ENCODE peak calls at places on chromosomes 5 and 9, in five cellular contexts. One of them, this sample, is unnamed.

GRCh38 chr9:82894961-82895902 is 167.7 kb downstream of the RASEF start:
- DNase-seq in transverse colon: peak; percentile 22
- DNase-seq in AG09319: no peak
- DNase-seq in CD8-positive, alpha-beta T cell: no peak
- DNase-seq in neural crest cell: no peak
- DNase-seq in this sample: no peak

GRCh38 chr5:171588790-171589189 is 169.3 kb downstream of the FGF18 start:
- DNase-seq in transverse colon: no peak
- DNase-seq in AG09319: no peak
- DNase-seq in CD8-positive, alpha-beta T cell: no peak
- DNase-seq in neural crest cell: no peak
- DNase-seq in this sample: no peak

GRCh38 chr9:112286906-112287305 is 46.5 kb downstream of the PTBP3 start:
- DNase-seq in transverse colon: no peak
- DNase-seq in AG09319: no peak
- DNase-seq in CD8-positive, alpha-beta T cell: no peak
- DNase-seq in neural crest cell: no peak
- DNase-seq in this sample: no peak

GRCh38 chr5:155794801-155795200 is 532.2 kb upstream of the SGCD start:
- DNase-seq in transverse colon: no peak
- DNase-seq in AG09319: no peak
- DNase-seq in CD8-positive, alpha-beta T cell: no peak
- DNase-seq in neural crest cell: no peak
- DNase-seq in this sample: no peak

GRCh38 chr9:36327903-36328302 is 69.7 kb upstream of the GNE start:
- DNase-seq in transverse colon: no peak
- DNase-seq in AG09319: no peak
- DNase-seq in CD8-positive, alpha-beta T cell: no peak
- DNase-seq in neural crest cell: no peak
- DNase-seq in this sample: no peak

GRCh38 chr5:103428411-103428871 is 134.1 kb downstream of the NUDT12 start:
- DNase-seq in transverse colon: no peak
- DNase-seq in AG09319: no peak
- DNase-seq in CD8-positive, alpha-beta T cell: no peak
- DNase-seq in neural crest cell: no peak
- DNase-seq in this sample: no peak

GRCh38 chr9:135910757-135911156 is 3.4 kb upstream of the CAMSAP1 start:
- DNase-seq in transverse colon: no peak
- DNase-seq in AG09319: no peak
- DNase-seq in CD8-positive, alpha-beta T cell: no peak
- DNase-seq in neural crest cell: no peak
- DNase-seq in this sample: no peak

GRCh38 chr9:116027096-116027495 is 126.5 kb upstream of the PAPPA start:
- DNase-seq in transverse colon: no peak
- DNase-seq in AG09319: no peak
- DNase-seq in CD8-positive, alpha-beta T cell: no peak
- DNase-seq in neural crest cell: no peak
- DNase-seq in this sample: no peak

GRCh38 chr9:72029986-72030385 is 30.4 kb downstream of the C9orf57 start:
- DNase-seq in transverse colon: no peak
- DNase-seq in AG09319: no peak
- DNase-seq in CD8-positive, alpha-beta T cell: no peak
- DNase-seq in neural crest cell: no peak
- DNase-seq in this sample: no peak

GRCh38 chr9:123622696-123623095 is 266.7 kb downstream of the CRB2 start:
- DNase-seq in transverse colon: no peak
- DNase-seq in AG09319: no peak
- DNase-seq in CD8-positive, alpha-beta T cell: no peak
- DNase-seq in neural crest cell: no peak
- DNase-seq in this sample: no peak

GRCh38 chr5:151253604-151253948 is 591 bp downstream of the GM2A start:
- DNase-seq in transverse colon: no peak
- DNase-seq in AG09319: no peak
- DNase-seq in CD8-positive, alpha-beta T cell: no peak
- DNase-seq in neural crest cell: no peak
- DNase-seq in this sample: no peak

GRCh38 chr5:144331361-144331760 is 160.7 kb downstream of the KCTD16 start:
- DNase-seq in transverse colon: no peak
- DNase-seq in AG09319: no peak
- DNase-seq in CD8-positive, alpha-beta T cell: no peak
- DNase-seq in neural crest cell: no peak
- DNase-seq in this sample: no peak

GRCh38 chr5:140223567-140223966 is 48.6 kb downstream of the CYSTM1 start:
- DNase-seq in transverse colon: no peak
- DNase-seq in AG09319: no peak
- DNase-seq in CD8-positive, alpha-beta T cell: no peak
- DNase-seq in neural crest cell: no peak
- DNase-seq in this sample: no peak

GRCh38 chr9:94084314-94084713 is at the start of gene PTPDC1:
- DNase-seq in transverse colon: no peak
- DNase-seq in AG09319: peak; percentile 73
- DNase-seq in CD8-positive, alpha-beta T cell: no peak
- DNase-seq in neural crest cell: peak; percentile 39
- DNase-seq in this sample: no peak

GRCh38 chr5:59107692-59108091 is 524.8 kb downstream of the RAB3C start:
- DNase-seq in transverse colon: no peak
- DNase-seq in AG09319: no peak
- DNase-seq in CD8-positive, alpha-beta T cell: no peak
- DNase-seq in neural crest cell: no peak
- DNase-seq in this sample: no peak

GRCh38 chr9:131697097-131697496 is 42.8 kb downstream of the RAPGEF1 start:
- DNase-seq in transverse colon: no peak
- DNase-seq in AG09319: no peak
- DNase-seq in CD8-positive, alpha-beta T cell: no peak
- DNase-seq in neural crest cell: no peak
- DNase-seq in this sample: no peak

GRCh38 chr5:115857621-115858349 is 16.1 kb downstream of the AP3S1 start:
- DNase-seq in transverse colon: no peak
- DNase-seq in AG09319: peak; percentile 20
- DNase-seq in CD8-positive, alpha-beta T cell: no peak
- DNase-seq in neural crest cell: no peak
- DNase-seq in this sample: no peak

GRCh38 chr5:96332535-96333396 is 100.3 kb downstream of the PCSK1 start:
- DNase-seq in transverse colon: no peak
- DNase-seq in AG09319: no peak
- DNase-seq in CD8-positive, alpha-beta T cell: no peak
- DNase-seq in neural crest cell: no peak
- DNase-seq in this sample: no peak

GRCh38 chr5:180105827-180106312 is 34.3 kb upstream of the RNF130 start:
- DNase-seq in transverse colon: no peak
- DNase-seq in AG09319: no peak
- DNase-seq in CD8-positive, alpha-beta T cell: no peak
- DNase-seq in neural crest cell: no peak
- DNase-seq in this sample: no peak

GRCh38 chr5:180103487-180103886 is 31.9 kb upstream of the RNF130 start:
- DNase-seq in transverse colon: no peak
- DNase-seq in AG09319: no peak
- DNase-seq in CD8-positive, alpha-beta T cell: no peak
- DNase-seq in neural crest cell: no peak
- DNase-seq in this sample: no peak

GRCh38 chr5:180109920-180110319 is 38.4 kb upstream of the RNF130 start:
- DNase-seq in transverse colon: no peak
- DNase-seq in AG09319: no peak
- DNase-seq in CD8-positive, alpha-beta T cell: no peak
- DNase-seq in neural crest cell: no peak
- DNase-seq in this sample: no peak

GRCh38 chr5:180104131-180104530 is 32.6 kb upstream of the RNF130 start:
- DNase-seq in transverse colon: no peak
- DNase-seq in AG09319: no peak
- DNase-seq in CD8-positive, alpha-beta T cell: no peak
- DNase-seq in neural crest cell: no peak
- DNase-seq in this sample: no peak

DNA sequence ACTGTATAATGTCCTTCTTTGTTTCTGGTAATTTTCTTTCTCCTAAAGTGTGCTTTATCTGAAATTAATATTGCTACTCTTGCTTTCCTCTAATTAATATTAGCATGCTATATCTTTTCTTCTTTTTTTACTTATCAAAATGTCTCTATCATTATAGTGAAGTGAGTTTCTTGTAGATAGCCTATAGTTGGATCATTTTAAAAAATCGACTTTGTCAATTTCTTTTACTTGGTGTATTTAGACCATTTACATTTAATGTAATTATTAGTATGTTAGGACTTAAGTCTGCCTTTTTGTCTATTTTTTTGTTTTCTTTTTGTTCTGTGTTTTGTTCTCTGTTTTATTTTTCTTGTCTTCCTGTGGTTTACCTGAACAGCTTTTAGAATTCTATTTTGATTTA is 35.4 kb upstream of the RNF130 start:
- DNase-seq in transverse colon: no peak
- DNase-seq in AG09319: no peak
- DNase-seq in CD8-positive, alpha-beta T cell: no peak
- DNase-seq in neural crest cell: no peak
- DNase-seq in this sample: no peak
- TF ChIP-seq CTCF in transverse colon: no peak
- TF ChIP-seq CTCF in AG09319: no peak
- TF ChIP-seq CTCF in CD8-positive, alpha-beta T cell: no peak
- TF ChIP-seq CTCF in neural crest cell: no peak
- TF ChIP-seq CTCF in this sample: no peak

GRCh38 chr9:125418404-125418803 is 156.8 kb downstream of the GAPVD1 start:
- DNase-seq in transverse colon: no peak
- DNase-seq in AG09319: no peak
- DNase-seq in CD8-positive, alpha-beta T cell: no peak
- DNase-seq in neural crest cell: no peak
- DNase-seq in this sample: no peak

GRCh38 chr9:125416517-125416916 is 154.9 kb downstream of the GAPVD1 start:
- DNase-seq in transverse colon: no peak
- DNase-seq in AG09319: no peak
- DNase-seq in CD8-positive, alpha-beta T cell: no peak
- DNase-seq in neural crest cell: no peak
- DNase-seq in this sample: no peak

GRCh38 chr9:125412166-125412565 is 150.5 kb downstream of the GAPVD1 start:
- DNase-seq in transverse colon: no peak
- DNase-seq in AG09319: no peak
- DNase-seq in CD8-positive, alpha-beta T cell: no peak
- DNase-seq in neural crest cell: no peak
- DNase-seq in this sample: no peak

GRCh38 chr9:125413579-125413978 is 152.0 kb downstream of the GAPVD1 start:
- DNase-seq in transverse colon: no peak
- DNase-seq in AG09319: no peak
- DNase-seq in CD8-positive, alpha-beta T cell: no peak
- DNase-seq in neural crest cell: no peak
- DNase-seq in this sample: no peak

GRCh38 chr9:125415583-125416443 is 154.2 kb downstream of the GAPVD1 start:
- DNase-seq in transverse colon: no peak
- DNase-seq in AG09319: no peak
- DNase-seq in CD8-positive, alpha-beta T cell: no peak
- DNase-seq in neural crest cell: no peak
- DNase-seq in this sample: no peak
- TF ChIP-seq CTCF in transverse colon: no peak
- TF ChIP-seq CTCF in AG09319: no peak
- TF ChIP-seq CTCF in CD8-positive, alpha-beta T cell: no peak
- TF ChIP-seq CTCF in neural crest cell: no peak
- TF ChIP-seq CTCF in this sample: no peak

GRCh38 chr9:14096182-14096922 is 217.6 kb downstream of the NFIB start:
- DNase-seq in transverse colon: no peak
- DNase-seq in AG09319: peak; percentile 38
- DNase-seq in CD8-positive, alpha-beta T cell: no peak
- DNase-seq in neural crest cell: no peak
- DNase-seq in this sample: no peak
- TF ChIP-seq CTCF in transverse colon: no peak
- TF ChIP-seq CTCF in AG09319: no peak
- TF ChIP-seq CTCF in CD8-positive, alpha-beta T cell: no peak
- TF ChIP-seq CTCF in neural crest cell: no peak
- TF ChIP-seq CTCF in this sample: no peak

DNA sequence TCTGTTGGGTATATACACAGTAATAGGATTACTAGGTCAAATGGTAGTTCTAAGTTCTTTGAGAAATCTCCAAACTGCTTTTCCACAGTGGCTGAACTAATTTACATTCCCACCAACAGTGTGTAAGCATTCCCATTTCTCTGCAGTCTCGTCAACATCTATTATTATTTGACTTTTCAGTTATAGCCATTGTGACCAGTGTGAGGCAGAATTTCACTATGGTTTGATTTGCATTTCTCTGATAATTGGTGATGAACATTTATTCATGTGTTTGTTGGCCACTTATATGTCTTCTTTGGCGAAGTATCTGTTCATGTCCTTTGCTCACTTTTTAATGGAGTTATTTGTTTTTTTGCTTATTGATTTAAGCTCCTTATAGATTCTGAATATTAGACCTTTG is 596.2 kb upstream of the DAB2 start:
- DNase-seq in transverse colon: no peak
- DNase-seq in AG09319: no peak
- DNase-seq in CD8-positive, alpha-beta T cell: no peak
- DNase-seq in neural crest cell: no peak
- DNase-seq in this sample: no peak
- TF ChIP-seq CTCF in transverse colon: peak; percentile 17
- TF ChIP-seq CTCF in AG09319: no peak
- TF ChIP-seq CTCF in CD8-positive, alpha-beta T cell: no peak
- TF ChIP-seq CTCF in neural crest cell: no peak
- TF ChIP-seq CTCF in this sample: no peak

DNA sequence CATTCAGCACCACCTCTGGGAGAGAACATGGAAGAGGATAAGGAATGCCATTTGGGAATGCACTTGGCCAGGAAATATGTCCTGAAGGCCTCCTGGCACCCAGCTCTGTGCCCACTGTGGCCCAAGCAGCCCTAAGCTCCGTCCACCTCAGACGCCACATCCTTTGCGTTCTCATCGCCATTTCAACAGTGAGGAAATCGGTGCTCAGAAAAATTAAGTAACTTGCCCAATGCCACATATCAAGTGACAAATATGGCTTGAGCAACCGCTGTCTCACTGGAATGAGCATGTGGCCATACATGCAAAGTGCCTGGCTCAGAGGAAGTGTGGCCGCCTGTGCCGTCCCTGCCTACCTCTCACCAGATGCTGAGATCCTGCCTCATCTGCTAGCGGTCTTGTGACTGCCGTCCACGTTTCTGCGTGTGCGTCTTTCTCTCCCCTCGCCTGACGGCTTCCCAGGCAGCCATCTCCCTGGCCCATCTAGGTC is 984 bp upstream of the DOK3 start:
- DNase-seq in transverse colon: peak; percentile 51
- DNase-seq in AG09319: no peak
- DNase-seq in CD8-positive, alpha-beta T cell: no peak
- DNase-seq in neural crest cell: no peak
- DNase-seq in this sample: no peak
- TF ChIP-seq CTCF in transverse colon: no peak
- TF ChIP-seq CTCF in AG09319: no peak
- TF ChIP-seq CTCF in CD8-positive, alpha-beta T cell: no peak
- TF ChIP-seq CTCF in neural crest cell: no peak
- TF ChIP-seq CTCF in this sample: no peak

This sample was measured in progenitor cell of endocrine pancreas.